ENCODE peak calls at places on chromosome 15, in seven cellular contexts. F is breast epithelium, C is HepG2, X is H1, A is transverse colon, B is spleen, R is stomach. J is an unnamed sample. For H3K4me1, the result is how much of the 10 kb centered on the place peaks cover.

GRCh38 chr15:63052961-63053698 is 10.6 kb downstream of the TPM1 start:
- DNase-seq in B (no peak), X (no peak), C (peak), A (peak), R (peak), F (peak), J (peak)

GRCh38 chr15:66655997-66656396 is 46.0 kb upstream of the SMAD6 start:
- DNase-seq in X (no peak), B (no peak), C (no peak), A (no peak), R (no peak), F (no peak), J (no peak)

GRCh38 chr15:29937956-29938355 is 115.7 kb upstream of the TJP1 start:
- DNase-seq in R (no peak), F (no peak), C (no peak), X (no peak), A (no peak), B (no peak), J (no peak)

GRCh38 chr15:101255615-101256350 is 3.9 kb upstream of the CHSY1 start:
- DNase-seq in X (no peak), A (no peak), F (no peak), R (no peak), C (peak), B (no peak), J (no peak)

GRCh38 chr15:76234337-76234889 is 76.9 kb downstream of the ETFA start:
- DNase-seq in C (no peak), R (no peak), B (no peak), X (no peak), F (no peak), A (no peak), J (no peak)

GRCh38 chr15:32148833-32149555 is 118.7 kb downstream of the CHRNA7 start:
- DNase-seq in C (no peak), R (no peak), F (no peak), B (no peak), A (no peak), X (no peak), J (no peak)

GRCh38 chr15:40314723-40315276 is 7.1 kb upstream of the PLCB2 start:
- DNase-seq in F (no peak), R (no peak), C (no peak), B (no peak), A (no peak), X (no peak), J (no peak)

GRCh38 chr15:78984041-78984440 is 39.2 kb upstream of the CTSH start:
- DNase-seq in F (no peak), C (no peak), R (no peak), A (no peak), X (no peak), B (no peak), J (no peak)

DNA sequence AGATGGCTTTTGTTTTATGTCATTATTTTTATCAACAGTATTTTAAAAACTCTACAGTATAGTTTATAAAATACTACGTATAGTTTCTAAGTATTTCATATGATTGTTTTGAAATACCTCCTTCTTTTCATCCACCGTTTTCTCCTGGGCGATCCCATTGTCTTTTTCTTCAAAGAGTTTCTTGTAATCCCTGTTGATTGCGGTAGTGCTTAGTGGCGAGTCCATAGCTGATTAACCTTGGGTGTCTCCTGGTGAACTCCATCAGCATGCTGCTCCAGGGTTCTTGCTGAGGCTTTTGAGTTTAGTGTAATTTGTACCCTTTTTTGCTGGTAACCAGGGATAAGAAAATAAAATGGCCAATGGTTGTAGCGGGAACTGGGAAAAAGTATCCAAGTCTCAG is 3.6 kb downstream of the PIAS1 start:
- DNase-seq in R (no peak), A (no peak), B (no peak), X (no peak), F (no peak), C (peak), J (no peak)
- H3K4me1 ChIP-seq in R (under half), A (half or more), B (under half), X (under half), F (under half), C (under half), J (under half)

DNA sequence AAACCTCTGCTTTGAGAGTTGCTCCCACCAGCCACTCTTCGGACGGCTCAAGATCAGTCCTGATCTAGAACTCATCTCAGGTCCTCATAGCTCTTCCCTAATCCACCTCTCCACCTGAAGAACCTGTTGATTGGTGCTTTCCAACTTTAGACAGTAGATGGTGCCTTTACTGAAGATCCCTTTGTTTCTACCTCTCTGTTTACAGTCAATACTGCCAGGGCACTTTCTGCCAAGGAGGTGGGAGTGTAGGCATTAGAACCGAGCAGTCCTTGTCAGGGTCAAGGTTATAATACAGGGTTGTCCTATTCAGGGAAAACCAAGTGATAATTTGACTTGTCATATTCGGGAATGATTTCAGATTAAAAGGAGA is 1.2 kb downstream of the CGNL1 start:
- DNase-seq in F (no peak), A (no peak), R (no peak), X (no peak), B (no peak), C (no peak), J (peak)
- H3K4me3 ChIP-seq in F (peak), A (no peak), R (peak), X (no peak), B (no peak), C (peak), J (peak)

GRCh38 chr15:64213646-64214045 is 50.8 kb upstream of the PPIB start:
- DNase-seq in F (no peak), B (no peak), R (no peak), C (no peak), A (no peak), X (no peak), J (no peak)

GRCh38 chr15:64216722-64217428 is 54.1 kb upstream of the PPIB start:
- DNase-seq in A (no peak), B (no peak), C (peak), R (no peak), X (no peak), F (no peak), J (no peak)

GRCh38 chr15:64209680-64210334 is 47.0 kb upstream of the PPIB start:
- DNase-seq in C (peak), B (no peak), R (no peak), X (no peak), A (no peak), F (no peak), J (no peak)

GRCh38 chr15:64216161-64216560 is 53.3 kb upstream of the PPIB start:
- DNase-seq in A (no peak), B (no peak), R (no peak), C (no peak), F (no peak), X (no peak), J (no peak)

DNA sequence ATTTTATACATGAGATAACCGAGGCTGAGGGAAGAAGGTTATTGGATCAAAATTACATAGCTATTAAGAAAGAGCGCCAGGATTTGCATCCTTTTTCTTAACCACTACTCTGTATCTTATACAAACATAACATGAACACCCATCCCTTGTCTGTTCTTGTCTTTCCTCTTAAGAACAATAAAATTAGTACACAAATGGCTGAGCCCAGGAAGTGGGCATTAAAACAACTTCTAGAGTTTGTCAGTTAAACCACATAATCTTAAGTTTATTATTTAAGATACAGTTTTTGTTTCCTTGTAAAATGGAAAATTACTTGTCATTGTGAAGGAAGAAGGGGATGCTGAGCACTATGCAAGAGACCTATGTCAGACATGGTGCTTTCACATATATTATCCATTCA is 48.9 kb upstream of the PPIB start:
- DNase-seq in F (no peak), A (no peak), R (no peak), B (no peak), C (no peak), X (no peak), J (no peak)
- TF ChIP-seq POLR2AphosphoS5 in F (no peak), A (no peak), R (no peak), B (no peak), C (no peak), X (no peak), J (no peak)

DNA sequence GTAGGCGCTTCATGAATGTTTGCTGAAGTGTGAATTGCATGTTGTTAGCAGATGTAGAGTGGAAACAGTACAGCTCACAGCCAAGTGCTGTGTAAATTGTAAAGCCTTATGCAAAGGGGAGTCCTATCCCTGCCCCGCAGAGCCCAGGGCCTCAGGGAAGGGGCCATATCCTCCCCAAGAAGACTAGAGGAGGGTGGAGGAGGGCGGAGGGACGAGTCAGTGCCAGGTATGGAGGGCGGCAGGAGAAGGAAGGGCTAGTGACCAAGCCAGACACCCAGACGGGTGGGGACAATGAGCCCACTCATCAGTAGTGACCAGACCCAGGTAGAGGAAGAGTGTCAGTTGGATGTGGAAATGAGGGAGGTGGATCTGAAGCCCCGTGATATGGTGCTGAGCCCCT is 45.2 kb downstream of the ZNF710 start:
- DNase-seq in B (no peak), C (no peak), X (no peak), R (no peak), F (no peak), A (no peak), J (no peak)
- H3K4me1 ChIP-seq in B (under half), C (under half), X (under half), R (under half), F (under half), A (under half), J (under half)

DNA sequence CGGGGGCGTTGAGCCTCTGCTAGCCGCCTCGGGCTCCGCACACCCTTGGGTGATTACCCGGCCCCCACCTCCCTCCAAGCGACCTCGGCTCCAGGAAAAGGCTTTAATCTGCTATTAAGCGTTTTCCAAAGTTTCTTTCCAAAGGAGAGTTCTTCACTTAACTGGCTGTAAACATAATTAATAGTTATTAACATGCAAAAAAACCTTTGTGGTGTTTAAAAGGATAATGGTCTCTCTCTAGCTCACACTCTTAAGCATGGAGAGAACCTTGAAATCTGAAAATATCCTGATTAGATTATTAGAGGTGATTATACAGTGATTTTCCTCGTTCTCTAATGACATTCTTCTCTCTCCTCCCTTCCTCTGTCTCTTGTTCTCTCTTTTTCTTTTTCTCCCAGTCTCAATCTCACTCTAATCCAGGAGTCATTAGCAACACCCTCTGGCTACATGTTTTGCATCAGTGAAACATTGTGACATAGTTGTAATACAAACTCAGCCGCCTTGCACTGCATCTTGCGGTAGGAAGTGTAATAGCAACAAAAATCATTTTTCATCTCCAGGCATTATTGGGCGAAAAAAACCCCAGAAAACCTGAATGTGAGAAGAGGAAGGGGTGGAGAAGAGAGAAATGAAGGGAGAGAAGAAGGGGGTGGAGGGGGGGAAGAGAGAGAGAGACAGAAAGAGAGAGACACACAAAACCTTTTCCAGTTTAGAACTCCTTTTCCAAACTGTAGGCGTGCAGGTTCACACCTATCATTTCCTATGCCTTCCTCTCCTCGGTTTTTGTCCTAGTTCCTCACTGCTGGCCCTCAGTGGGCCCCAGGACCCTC is 24.4 kb downstream of the NR2F2 start:
- DNase-seq in B (no peak), X (no peak), A (no peak), F (no peak), C (peak), R (no peak), J (no peak)
- H3K4me3 ChIP-seq in B (peak), X (peak), A (peak), F (peak), C (peak), R (peak), J (peak)